ENCODE peak calls at places on chromosomes 7 and 10, in six cellular contexts. T, V, N, B, O and A are unnamed samples.

GRCh38 chr7:120867932-120868331 is 10.0 kb upstream of the TSPAN12 start:
- DNase-seq in T (no peak), V (no peak), N (peak; percentile 68), B (no peak), O (no peak), A (no peak)

GRCh38 chr10:96072673-96073072 is 29.3 kb downstream of the CCNJ start:
- DNase-seq in T (no peak), V (no peak), N (peak; percentile 8), B (no peak), O (no peak), A (no peak)

GRCh38 chr10:29295813-29296212 is 6.9 kb downstream of the LYZL1 start:
- DNase-seq in T (no peak), V (no peak), N (peak; percentile 7), B (no peak), O (no peak), A (no peak)

GRCh38 chr10:63376560-63377304 is 89.0 kb downstream of the JMJD1C start:
- DNase-seq in T (no peak), V (no peak), N (peak; percentile 92), B (no peak), O (no peak), A (no peak)

GRCh38 chr10:69801094-69801433 is 642 bp upstream of the COL13A1 start:
- DNase-seq in T (peak; percentile 7), V (peak; percentile 61), N (peak; percentile 81), B (peak; percentile 83), O (peak; percentile 31), A (peak; percentile 83)

GRCh38 chr7:121697731-121698396 is 175.1 kb upstream of the PTPRZ1 start:
- DNase-seq in T (no peak), V (no peak), N (peak; percentile 7), B (no peak), O (no peak), A (no peak)

GRCh38 chr7:94423116-94423515 is 28.4 kb downstream of the COL1A2 start:
- DNase-seq in T (no peak), V (no peak), N (no peak), B (no peak), O (no peak), A (no peak)

GRCh38 chr7:42639930-42640329 is 271.9 kb downstream of the C7orf25 start:
- DNase-seq in T (no peak), V (no peak), N (peak; percentile 9), B (peak; percentile 19), O (no peak), A (no peak)

GRCh38 chr7:36637417-36637816 is 86.9 kb downstream of the AOAH start:
- DNase-seq in T (no peak), V (no peak), N (no peak), B (no peak), O (no peak), A (no peak)

GRCh38 chr7:144011458-144012230 is 11.5 kb downstream of the OR6B1 start:
- DNase-seq in T (no peak), V (no peak), N (peak; percentile 46), B (no peak), O (no peak), A (no peak)

GRCh38 chr10:78964952-78965633 is 103.7 kb upstream of the ZMIZ1 start:
- DNase-seq in T (peak; percentile 29), V (no peak), N (peak; percentile 81), B (peak; percentile 94), O (no peak), A (peak; percentile 77)

GRCh38 chr10:125373546-125373945 is 213.2 kb upstream of the CTBP2 start:
- DNase-seq in T (no peak), V (no peak), N (no peak), B (no peak), O (no peak), A (no peak)

GRCh38 chr10:71837085-71837827 is 13.8 kb downstream of the PSAP start:
- DNase-seq in T (peak; percentile 32), V (peak; percentile 39), N (peak; percentile 19), B (peak; percentile 82), O (no peak), A (peak; percentile 55)

GRCh38 chr7:111198255-111198654 is 107.3 kb downstream of the LRRN3 start:
- DNase-seq in T (no peak), V (no peak), N (peak; percentile 98), B (no peak), O (no peak), A (no peak)

GRCh38 chr10:13840036-13840435 is 253.3 kb downstream of the PRPF18 start:
- DNase-seq in T (no peak), V (no peak), N (peak; percentile 17), B (no peak), O (no peak), A (no peak)

GRCh38 chr7:150325110-150325611 is 1.8 kb upstream of the ACTR3C start:
- DNase-seq in T (no peak), V (no peak), N (no peak), B (no peak), O (no peak), A (no peak)

GRCh38 chr10:17764142-17764541 is 12.1 kb downstream of the TMEM236 start:
- DNase-seq in T (no peak), V (no peak), N (no peak), B (peak; percentile 51), O (no peak), A (no peak)

GRCh38 chr10:129709627-129710509 is 242.8 kb downstream of the MGMT start:
- DNase-seq in T (no peak), V (no peak), N (no peak), B (no peak), O (no peak), A (no peak)

GRCh38 chr7:100894860-100895700 is 608 bp downstream of the ACHE start:
- DNase-seq in T (peak; percentile 70), V (peak; percentile 47), N (peak; percentile 32), B (peak; percentile 97), O (peak; percentile 55), A (peak; percentile 95)

GRCh38 chr7:90453259-90453891 is 16.1 kb upstream of the PTTG1IP2 start:
- DNase-seq in T (no peak), V (no peak), N (no peak), B (no peak), O (no peak), A (no peak)

GRCh38 chr10:66244953-66245352 is 680.9 kb upstream of the LRRTM3 start:
- DNase-seq in T (no peak), V (no peak), N (no peak), B (no peak), O (no peak), A (no peak)

GRCh38 chr7:137818036-137818435 is 28.7 kb downstream of the DGKI start:
- DNase-seq in T (no peak), V (no peak), N (peak; percentile 45), B (no peak), O (no peak), A (no peak)

GRCh38 chr10:74926791-74927585 is 100.6 kb downstream of the KAT6B start:
- DNase-seq in T (no peak), V (no peak), N (no peak), B (no peak), O (no peak), A (no peak)

GRCh38 chr10:113005380-113005779 is 55.3 kb downstream of the TCF7L2 start:
- DNase-seq in T (no peak), V (no peak), N (no peak), B (no peak), O (no peak), A (no peak)

GRCh38 chr7:42913591-42913990 is 1.7 kb upstream of the C7orf25 start:
- DNase-seq in T (peak; percentile 16), V (no peak), N (no peak), B (no peak), O (no peak), A (no peak)

GRCh38 chr7:1694551-1694950 is 24.5 kb downstream of the ELFN1 start:
- DNase-seq in T (no peak), V (peak; percentile 3), N (no peak), B (no peak), O (no peak), A (no peak)

GRCh38 chr10:60422809-60423208 is 33.1 kb upstream of the ANK3 start:
- DNase-seq in T (no peak), V (no peak), N (no peak), B (no peak), O (no peak), A (no peak)

GRCh38 chr10:131396108-131397010 is 84.8 kb upstream of the TCERG1L start:
- DNase-seq in T (no peak), V (no peak), N (no peak), B (peak; percentile 78), O (no peak), A (no peak)

GRCh38 chr10:12635127-12635541 is 285.8 kb downstream of the CAMK1D start:
- DNase-seq in T (no peak), V (peak; percentile 68), N (peak; percentile 5), B (no peak), O (peak; percentile 41), A (no peak)

GRCh38 chr7:33539198-33539597 is 366.1 kb upstream of the BMPER start:
- DNase-seq in T (peak; percentile 18), V (no peak), N (no peak), B (no peak), O (no peak), A (no peak)

GRCh38 chr10:77195101-77195500 is 442.5 kb downstream of the KCNMA1 start:
- DNase-seq in T (no peak), V (no peak), N (peak; percentile 94), B (no peak), O (no peak), A (no peak)

GRCh38 chr10:132961-133898 is 2.0 kb upstream of the ZMYND11 start:
- DNase-seq in T (no peak), V (no peak), N (peak; percentile 85), B (no peak), O (no peak), A (no peak)

GRCh38 chr7:155701972-155702544 is 57.6 kb downstream of the RBM33 start:
- DNase-seq in T (peak; percentile 18), V (no peak), N (no peak), B (no peak), O (no peak), A (no peak)

GRCh38 chr7:103423467-103424179 is 22.4 kb downstream of the SLC26A5 start:
- DNase-seq in T (no peak), V (no peak), N (no peak), B (no peak), O (no peak), A (no peak)

GRCh38 chr10:112475565-112476233 is 28.7 kb downstream of the VTI1A start:
- DNase-seq in T (no peak), V (no peak), N (peak; percentile 44), B (no peak), O (no peak), A (no peak)

GRCh38 chr10:42754155-42755027 is 28.2 kb upstream of the BMS1 start:
- DNase-seq in T (no peak), V (peak; percentile 31), N (peak; percentile 9), B (peak; percentile 85), O (peak; percentile 34), A (peak; percentile 60)

GRCh38 chr7:144786522-144786921 is 49.3 kb downstream of the TPK1 start:
- DNase-seq in T (no peak), V (no peak), N (no peak), B (peak; percentile 6), O (no peak), A (no peak)

GRCh38 chr7:46076527-46076926 is 155.5 kb upstream of the IGFBP3 start:
- DNase-seq in T (no peak), V (no peak), N (no peak), B (no peak), O (no peak), A (no peak)